ENCODE peak calls at places on chromosomes 6 and 20, in ten cellular contexts. K is astrocyte, L is T-helper 1 cell, Q is NCI-H187 treated with DMSO at 0.1 percent for 48 hours, H is posterior vena cava, T is T-helper 2 cell, A is HTR-8/SVneo, J is neuronal stem cell, V is midbrain, U is T-helper 17 cell. Z is an unnamed sample.

GRCh38 chr6:33761922-33762629 is 15.4 kb upstream of the IP6K3 start:
- DNase-seq in Q (peak), H (no peak), V (peak), T (peak), J (no peak), K (no peak), A (peak), U (no peak), L (peak), Z (peak)

GRCh38 chr6:160798625-160799024 is 96.6 kb downstream of the PLG start:
- DNase-seq in T (no peak), V (no peak), H (no peak), L (no peak), U (no peak), Q (no peak), A (no peak), K (no peak), J (peak), Z (no peak)

GRCh38 chr20:1894951-1895673 is at the start of gene SIRPA:
- DNase-seq in Q (no peak), J (peak), L (no peak), K (peak), T (no peak), U (no peak), V (peak), H (peak), A (peak), Z (peak)

GRCh38 chr20:25197173-25197869 is 1.8 kb downstream of the ENTPD6 start:
- DNase-seq in L (no peak), Q (no peak), J (no peak), K (no peak), H (no peak), U (no peak), A (no peak), T (peak), V (no peak), Z (no peak)

GRCh38 chr6:156583083-156583482 is 194.1 kb upstream of the ARID1B start:
- DNase-seq in V (no peak), J (no peak), A (no peak), Q (no peak), U (no peak), L (no peak), H (no peak), K (no peak), T (no peak), Z (no peak)

GRCh38 chr6:168332020-168332419 is 12.4 kb upstream of the DACT2 start:
- DNase-seq in K (no peak), L (no peak), U (no peak), T (no peak), A (no peak), J (no peak), H (no peak), Q (peak), V (no peak), Z (no peak)

GRCh38 chr20:3563548-3564177 is 92.8 kb downstream of the ATRN start:
- DNase-seq in J (peak), H (no peak), Q (no peak), V (peak), A (peak), T (peak), K (peak), U (no peak), L (no peak), Z (peak)

GRCh38 chr6:3885262-3886036 is 36.3 kb downstream of the FAM50B start:
- DNase-seq in Q (no peak), U (no peak), H (no peak), A (peak), L (no peak), J (no peak), K (no peak), T (no peak), V (no peak), Z (no peak)

GRCh38 chr20:34566978-34567884 is 8.7 kb downstream of the MAP1LC3A start:
- DNase-seq in T (no peak), U (no peak), A (no peak), H (peak), Q (no peak), J (no peak), L (no peak), K (no peak), V (no peak), Z (no peak)

GRCh38 chr20:62483613-62484468 is 8.0 kb upstream of the GATA5 start:
- DNase-seq in K (no peak), H (no peak), A (no peak), Q (no peak), L (no peak), J (no peak), U (no peak), T (no peak), V (no peak), Z (no peak)

GRCh38 chr6:18352001-18352400 is 35.1 kb upstream of the RNF144B start:
- DNase-seq in K (no peak), A (no peak), T (no peak), Q (no peak), J (no peak), L (no peak), U (no peak), H (no peak), V (no peak), Z (no peak)

GRCh38 chr6:44704240-44705150 is 317.0 kb downstream of the CDC5L start:
- DNase-seq in H (no peak), T (peak), U (no peak), V (no peak), A (no peak), K (no peak), Q (no peak), L (no peak), J (no peak), Z (no peak)

GRCh38 chr6:89298680-89299450 is 16.2 kb downstream of the GABRR2 start:
- DNase-seq in Q (no peak), V (no peak), U (peak), J (no peak), K (peak), L (peak), H (no peak), T (peak), A (peak), Z (no peak)

GRCh38 chr20:20490673-20491072 is 122.8 kb downstream of the INSM1 start:
- DNase-seq in K (no peak), T (no peak), L (no peak), V (no peak), H (no peak), Q (no peak), A (no peak), J (no peak), U (no peak), Z (no peak)

GRCh38 chr6:13278991-13279390 is 49.3 kb downstream of the TBC1D7 start:
- DNase-seq in U (no peak), A (no peak), K (no peak), Q (no peak), H (no peak), V (no peak), L (no peak), J (no peak), T (no peak), Z (no peak)

GRCh38 chr6:36742146-36742545 is 44.5 kb downstream of the RAB44 start:
- DNase-seq in K (no peak), T (no peak), J (no peak), V (no peak), U (no peak), L (no peak), H (no peak), A (no peak), Q (no peak), Z (no peak)

GRCh38 chr6:166619912-166620311 is 7.1 kb downstream of the RPS6KA2 start:
- DNase-seq in T (no peak), J (no peak), K (peak), V (no peak), Q (no peak), H (no peak), A (peak), L (no peak), U (no peak), Z (no peak)

GRCh38 chr6:54335871-54336270 is 27.6 kb downstream of the TINAG start:
- DNase-seq in K (peak), Q (no peak), H (no peak), L (no peak), T (no peak), A (peak), U (no peak), J (no peak), V (no peak), Z (no peak)

GRCh38 chr6:3227363-3228045 is at the start of gene TUBB2B:
- DNase-seq in U (no peak), L (no peak), T (no peak), H (peak), Q (peak), V (peak), A (peak), K (peak), J (peak), Z (no peak)

GRCh38 chr20:12700701-12701100 is 308.1 kb upstream of the SPTLC3 start:
- DNase-seq in H (no peak), K (no peak), Q (no peak), A (no peak), T (no peak), V (no peak), J (no peak), U (no peak), L (no peak), Z (no peak)

GRCh38 chr6:143896096-143896880 is 32.0 kb downstream of the ZC2HC1B start:
- DNase-seq in T (no peak), J (no peak), V (no peak), H (no peak), U (no peak), L (no peak), K (no peak), Q (no peak), A (no peak), Z (no peak)

GRCh38 chr6:148657053-148657452 is 89.8 kb upstream of the UST start:
- DNase-seq in Q (no peak), V (peak), H (no peak), L (no peak), U (no peak), T (no peak), K (peak), J (no peak), A (no peak), Z (no peak)

GRCh38 chr6:26200918-26201721 is 113.9 kb downstream of the HFE start:
- DNase-seq in Q (no peak), K (no peak), J (peak), V (no peak), L (no peak), H (no peak), T (no peak), U (no peak), A (no peak), Z (no peak)

GRCh38 chr6:133591330-133591729 is 297.6 kb upstream of the TCF21 start:
- DNase-seq in Q (no peak), V (no peak), A (no peak), K (no peak), T (no peak), L (no peak), U (no peak), H (no peak), J (no peak), Z (no peak)